ENCODE peak calls at places on chromosomes 13 and 19, in five cellular contexts. A, N, G, X and D are unnamed samples.

GRCh38 chr13:94248454-94249233 is 230.8 kb downstream of the DCT start:
- DNase-seq in A (peak), N (no peak), G (no peak), X (peak), D (no peak)

GRCh38 chr19:33815410-33816340 is 19.0 kb downstream of the KCTD15 start:
- DNase-seq in A (peak), N (no peak), G (no peak), X (no peak), D (peak)

GRCh38 chr13:27125357-27126282 is 46.0 kb downstream of the USP12 start:
- DNase-seq in A (no peak), N (no peak), G (no peak), X (peak), D (no peak)

GRCh38 chr13:48316826-48317510 is 13.4 kb downstream of the RB1 start:
- DNase-seq in A (no peak), N (no peak), G (no peak), X (no peak), D (no peak)

GRCh38 chr13:43331676-43332075 is 308.3 kb downstream of the DNAJC15 start:
- DNase-seq in A (peak), N (no peak), G (no peak), X (no peak), D (no peak)

GRCh38 chr19:52786078-52786463 is 520 bp downstream of the ZNF600 start:
- DNase-seq in A (no peak), N (no peak), G (peak), X (no peak), D (no peak)

GRCh38 chr13:40786568-40786996 is 2.8 kb upstream of the SLC25A15 start:
- DNase-seq in A (peak), N (no peak), G (no peak), X (no peak), D (peak)

GRCh38 chr13:94702181-94703041 is 9.9 kb downstream of the SOX21 start:
- DNase-seq in A (no peak), N (no peak), G (peak), X (no peak), D (no peak)

GRCh38 chr13:113179374-113180230 is 21.2 kb downstream of the PROZ start:
- DNase-seq in A (peak), N (peak), G (no peak), X (peak), D (peak)

GRCh38 chr19:27872370-27872769 is 1340.6 kb downstream of the UQCRFS1 start:
- DNase-seq in A (no peak), N (no peak), G (no peak), X (no peak), D (no peak)

GRCh38 chr19:14479309-14479984 is 4.3 kb upstream of the PTGER1 start:
- DNase-seq in A (no peak), N (no peak), G (no peak), X (no peak), D (no peak)

GRCh38 chr19:20044663-20045062 is 5.4 kb upstream of the ZNF682 start:
- DNase-seq in A (no peak), N (no peak), G (no peak), X (no peak), D (no peak)

GRCh38 chr13:87124785-87125074 is 546.4 kb upstream of the SLITRK5 start:
- DNase-seq in A (no peak), N (no peak), G (no peak), X (peak), D (no peak)

GRCh38 chr19:52603558-52604207 is 33.6 kb downstream of the ZNF701 start:
- DNase-seq in A (peak), N (no peak), G (no peak), X (no peak), D (no peak)

GRCh38 chr13:35760678-35761308 is 284.3 kb upstream of the MAB21L1 start:
- DNase-seq in A (no peak), N (no peak), G (no peak), X (peak), D (no peak)

GRCh38 chr19:34834513-34834912 is 61.5 kb upstream of the ZNF599 start:
- DNase-seq in A (no peak), N (no peak), G (no peak), X (no peak), D (no peak)

GRCh38 chr13:109869312-109870237 is 83.2 kb upstream of the IRS2 start:
- DNase-seq in A (peak), N (no peak), G (no peak), X (peak), D (no peak)

GRCh38 chr13:87169337-87169736 is 501.8 kb upstream of the SLITRK5 start:
- DNase-seq in A (no peak), N (no peak), G (no peak), X (no peak), D (no peak)

GRCh38 chr13:73521291-73521626 is 462.5 kb downstream of the KLF5 start:
- DNase-seq in A (no peak), N (no peak), G (no peak), X (no peak), D (no peak)

GRCh38 chr13:50948576-50948975 is 39.0 kb downstream of the RNASEH2B start:
- DNase-seq in A (peak), N (no peak), G (no peak), X (no peak), D (no peak)

GRCh38 chr19:18306903-18307681 is 15.8 kb downstream of the LSM4 start:
- DNase-seq in A (no peak), N (no peak), G (no peak), X (no peak), D (no peak)
- H3K4me3 ChIP-seq in A (no peak), N (no peak), G (no peak), X (no peak), D (no peak)

GRCh38 chr13:45321230-45321629 is 19.8 kb downstream of the TPT1 start:
- DNase-seq in A (no peak), N (no peak), G (no peak), X (no peak), D (no peak)
- H3K4me2 ChIP-seq in A (no peak), N (no peak), G (no peak), X (no peak), D (no peak)

GRCh38 chr19:55387736-55388497 is 2.2 kb downstream of the RPL28 start:
- DNase-seq in A (no peak), N (no peak), G (no peak), X (no peak), D (no peak)

GRCh38 chr19:55385236-55385748 is 440 bp upstream of the RPL28 start:
- DNase-seq in A (peak), N (peak), G (peak), X (peak), D (peak)

GRCh38 chr19:55385749-55386514 is at the start of gene RPL28:
- DNase-seq in A (peak), N (peak), G (peak), X (peak), D (peak)

GRCh38 chr19:55384576-55385235 is 614 bp upstream of the TMEM238 start:
- DNase-seq in A (no peak), N (no peak), G (peak), X (no peak), D (no peak)

GRCh38 chr19:55386515-55386947 is 799 bp downstream of the RPL28 start:
- DNase-seq in A (no peak), N (no peak), G (no peak), X (no peak), D (no peak)
- H2BK120ac ChIP-seq in A (no peak), N (no peak), G (no peak), X (no peak), D (no peak)

DNA sequence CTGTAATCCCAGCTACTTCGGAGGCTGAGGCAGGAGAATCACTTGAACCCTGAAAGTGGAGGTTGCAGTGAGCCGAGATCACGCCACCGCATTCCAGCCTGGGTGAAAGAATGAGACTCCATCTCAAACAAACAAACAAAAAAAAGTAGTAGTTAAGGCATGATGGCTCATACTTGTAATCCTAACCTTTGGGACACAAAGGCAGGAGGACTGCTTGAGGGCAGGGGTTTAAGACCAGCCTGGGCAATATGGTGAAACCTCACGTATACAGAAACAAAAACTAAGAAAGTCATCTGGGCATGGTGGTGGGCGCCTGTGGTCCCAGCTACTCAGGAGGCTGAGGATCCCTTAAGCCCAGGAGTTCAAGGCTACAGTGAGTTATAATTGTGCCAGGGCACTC is 1.8 kb downstream of the DNMT1 start:
- DNase-seq in A (no peak), N (no peak), G (no peak), X (no peak), D (no peak)
- H3K4me3 ChIP-seq in A (no peak), N (peak), G (no peak), X (no peak), D (peak)

GRCh38 chr13:111398715-111399299 is 78.4 kb downstream of the TEX29 start:
- DNase-seq in A (no peak), N (no peak), G (no peak), X (no peak), D (no peak)

GRCh38 chr13:111398196-111398595 is 77.8 kb downstream of the TEX29 start:
- DNase-seq in A (no peak), N (no peak), G (no peak), X (no peak), D (no peak)

GRCh38 chr13:111399334-111399733 is 78.9 kb downstream of the TEX29 start:
- DNase-seq in A (no peak), N (no peak), G (no peak), X (no peak), D (no peak)

GRCh38 chr13:111401151-111401550 is 80.7 kb downstream of the TEX29 start:
- DNase-seq in A (no peak), N (no peak), G (no peak), X (no peak), D (no peak)

DNA sequence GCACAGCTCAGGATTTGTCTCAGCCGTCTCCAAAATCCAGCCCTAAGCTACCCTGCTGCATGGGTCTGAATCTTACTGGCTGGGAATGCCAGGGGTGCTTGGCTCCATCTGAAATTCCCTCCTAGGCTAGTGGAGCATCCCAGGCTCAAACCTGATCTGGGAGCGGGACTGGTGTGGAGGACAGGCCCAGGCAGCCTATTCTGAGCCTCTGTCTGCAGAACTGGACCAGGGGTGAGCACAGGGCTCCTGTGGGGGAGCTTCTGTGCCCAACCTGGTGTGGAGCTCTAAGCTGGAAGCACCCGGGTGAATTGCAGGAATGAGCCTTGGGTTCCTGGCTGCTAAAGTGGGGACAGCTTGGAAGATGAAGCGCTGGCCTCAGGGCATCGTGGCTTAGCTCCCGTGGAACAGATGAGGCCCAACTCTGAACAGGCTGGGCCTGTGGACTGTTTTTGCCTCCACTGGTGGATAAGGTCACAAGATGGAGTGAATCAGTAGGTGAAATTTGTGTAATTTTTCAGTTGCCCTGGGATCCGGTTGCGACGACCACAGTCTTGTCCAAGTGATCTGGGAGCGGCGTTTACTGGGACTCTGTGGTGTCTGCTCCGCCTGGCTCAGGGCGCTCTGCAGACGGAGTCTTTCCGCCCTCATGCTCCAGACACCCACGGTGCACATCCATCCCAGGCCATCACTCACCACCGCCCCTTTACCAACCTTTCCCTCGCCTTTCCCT is 79.5 kb downstream of the TEX29 start:
- DNase-seq in A (no peak), N (no peak), G (no peak), X (no peak), D (no peak)
- H3K4me2 ChIP-seq in A (no peak), N (no peak), G (no peak), X (no peak), D (no peak)

DNA sequence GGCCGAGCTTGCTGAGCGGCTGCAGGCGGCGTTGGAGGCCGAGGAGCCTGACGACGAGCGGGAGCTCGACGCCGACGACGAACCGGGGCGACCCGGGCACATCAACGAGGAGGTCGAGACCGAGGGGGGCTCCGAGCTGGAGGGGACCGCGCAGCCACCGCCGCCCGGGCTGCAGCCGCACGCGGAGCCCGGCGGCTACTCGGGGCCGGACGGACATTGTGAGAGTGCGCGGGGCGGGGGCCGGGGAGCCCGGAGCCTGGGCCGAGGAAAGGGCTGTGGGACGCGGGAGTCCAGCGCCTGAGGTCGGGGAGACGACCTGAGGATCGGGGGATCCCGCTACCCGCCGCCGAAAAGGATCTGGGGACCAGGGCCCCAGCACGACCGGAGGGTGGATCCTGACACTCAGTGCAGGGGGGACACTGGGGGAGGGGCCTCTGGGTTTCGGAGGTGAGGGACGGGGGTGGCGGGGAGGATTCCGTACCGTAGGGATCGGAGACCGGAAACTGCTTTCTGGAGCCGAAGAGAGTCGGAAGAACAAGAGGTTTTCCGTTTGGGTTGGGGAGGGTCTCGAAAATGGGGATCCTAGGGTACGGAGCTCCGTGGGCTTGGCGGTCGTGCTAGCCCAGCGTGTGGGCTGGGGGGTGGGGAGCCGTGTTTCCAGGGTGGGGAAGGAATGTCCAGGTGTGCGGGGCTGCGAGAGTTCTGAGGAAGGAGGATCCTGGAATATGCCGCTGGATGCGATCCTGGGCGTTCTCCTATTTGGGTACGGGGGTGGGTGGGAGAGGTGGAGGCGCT is 606 bp downstream of the HNRNPUL1 start:
- DNase-seq in A (peak), N (no peak), G (no peak), X (peak), D (peak)
- H2BK120ac ChIP-seq in A (peak), N (peak), G (peak), X (peak), D (peak)

GRCh38 chr19:39557791-39558622 is 18.0 kb upstream of the EID2 start:
- DNase-seq in A (peak), N (no peak), G (no peak), X (no peak), D (peak)
- H3K4me3 ChIP-seq in A (no peak), N (no peak), G (no peak), X (no peak), D (no peak)

GRCh38 chr19:2419754-2420153 is 7.6 kb downstream of the TIMM13 start:
- DNase-seq in A (no peak), N (no peak), G (no peak), X (no peak), D (no peak)
- H3K4me2 ChIP-seq in A (no peak), N (no peak), G (no peak), X (no peak), D (no peak)

GRCh38 chr13:100803091-100803490 is 128.5 kb upstream of the TMTC4 start:
- DNase-seq in A (no peak), N (no peak), G (no peak), X (peak), D (no peak)

GRCh38 chr13:100800283-100800875 is 125.8 kb upstream of the TMTC4 start:
- DNase-seq in A (no peak), N (no peak), G (no peak), X (no peak), D (no peak)

GRCh38 chr13:100796463-100796862 is 121.9 kb upstream of the TMTC4 start:
- DNase-seq in A (no peak), N (no peak), G (no peak), X (no peak), D (no peak)

GRCh38 chr13:100797921-100798320 is 123.3 kb upstream of the TMTC4 start:
- DNase-seq in A (no peak), N (no peak), G (no peak), X (peak), D (no peak)

DNA sequence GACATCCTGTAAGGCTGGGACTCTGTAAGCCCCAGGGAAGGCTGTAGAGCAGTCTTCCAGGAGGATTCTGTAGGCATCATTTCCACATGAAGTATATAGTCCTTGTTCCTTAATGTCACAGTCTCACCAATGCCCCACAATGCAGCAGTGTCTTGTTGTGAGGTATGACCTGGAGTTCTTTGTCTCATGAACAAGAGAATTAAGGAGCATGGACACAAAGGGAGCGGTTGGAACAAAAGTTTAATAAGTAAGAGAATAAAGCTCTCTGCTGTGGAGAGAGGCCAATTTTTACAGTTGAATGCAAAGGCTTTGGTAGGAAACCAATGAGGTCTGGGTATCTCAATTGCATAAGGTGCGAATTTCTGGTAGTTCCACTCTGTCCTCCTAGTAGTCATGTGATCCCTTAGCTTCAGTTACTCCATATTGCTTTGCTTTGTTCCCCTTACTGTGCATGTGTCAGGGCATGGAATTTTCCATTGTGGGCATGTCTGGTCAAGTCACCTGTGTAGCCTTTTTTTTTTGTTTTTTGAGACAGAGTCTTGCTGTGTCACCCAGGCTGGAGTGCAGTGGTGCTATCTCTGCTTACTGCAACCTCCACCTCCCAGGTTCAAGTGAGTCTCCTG is 124.3 kb upstream of the TMTC4 start:
- DNase-seq in A (no peak), N (no peak), G (no peak), X (no peak), D (no peak)
- H2BK120ac ChIP-seq in A (no peak), N (no peak), G (no peak), X (peak), D (no peak)